ENCODE peak calls at places on chromosomes 6 and 20, in ten cellular contexts. O, I, V, H, J, D, U, P, N and E are unnamed samples.

GRCh38 chr6:81694214-81694613 is 58.3 kb downstream of the TENT5A start:
- DNase-seq in P (no peak), U (no peak), D (no peak), N (no peak), O (no peak), H (no peak), V (no peak), J (no peak), I (no peak), E (no peak)

GRCh38 chr20:62733250-62733842 is 24.7 kb downstream of the NTSR1 start:
- DNase-seq in O (no peak), I (no peak), D (no peak), J (no peak), V (no peak), H (no peak), N (no peak), U (no peak), P (no peak), E (no peak)

GRCh38 chr6:154167163-154167562 is 128.1 kb downstream of the OPRM1 start:
- DNase-seq in P (peak), V (no peak), O (no peak), I (no peak), D (no peak), H (no peak), J (no peak), U (no peak), N (no peak), E (no peak)

GRCh38 chr20:3248167-3248992 is 9.4 kb upstream of the SLC4A11 start:
- DNase-seq in H (no peak), N (no peak), I (no peak), V (peak), P (peak), O (no peak), D (no peak), U (peak), J (no peak), E (peak)

GRCh38 chr6:156774872-156775405 is 2.2 kb upstream of the ARID1B start:
- DNase-seq in V (peak), J (no peak), N (no peak), P (no peak), O (no peak), D (peak), I (no peak), H (no peak), U (no peak), E (no peak)

GRCh38 chr6:33384581-33385020 is 7.0 kb upstream of the KIFC1 start:
- DNase-seq in I (no peak), J (no peak), N (no peak), V (peak), O (no peak), D (peak), P (no peak), U (peak), H (no peak), E (peak)

GRCh38 chr6:111423960-111424846 is 58.8 kb downstream of the REV3L start:
- DNase-seq in U (peak), D (no peak), N (no peak), J (no peak), V (peak), I (no peak), P (peak), H (peak), O (no peak), E (peak)

GRCh38 chr6:140174509-140174908 is 800.1 kb upstream of the CITED2 start:
- DNase-seq in P (no peak), N (peak), I (no peak), D (peak), O (no peak), V (peak), U (peak), H (no peak), J (no peak), E (peak)

GRCh38 chr6:37244430-37245310 is 12.9 kb upstream of the TBC1D22B start:
- DNase-seq in V (peak), D (peak), P (peak), H (peak), O (no peak), U (peak), N (peak), I (peak), J (peak), E (peak)

GRCh38 chr6:151240036-151240685 is 394 bp downstream of the AKAP12 start:
- DNase-seq in H (peak), D (peak), V (peak), O (no peak), U (peak), I (peak), P (peak), J (peak), N (peak), E (peak)

GRCh38 chr20:309306-309840 is 12.0 kb downstream of the ZCCHC3 start:
- DNase-seq in D (no peak), I (no peak), U (peak), H (no peak), J (no peak), V (no peak), N (no peak), O (no peak), P (no peak), E (peak)

GRCh38 chr6:39666706-39667489 is 58.3 kb downstream of the KIF6 start:
- DNase-seq in O (no peak), D (no peak), I (no peak), V (no peak), P (no peak), N (no peak), J (no peak), U (no peak), H (no peak), E (no peak)

GRCh38 chr6:119575721-119576120 is 226.2 kb upstream of the MAN1A1 start:
- DNase-seq in J (no peak), N (peak), I (no peak), P (no peak), H (no peak), V (peak), D (no peak), U (peak), O (peak), E (peak)

GRCh38 chr6:84560431-84561375 is 203.7 kb downstream of the TBX18 start:
- DNase-seq in U (no peak), V (no peak), J (no peak), N (no peak), I (no peak), P (no peak), D (no peak), H (no peak), O (no peak), E (no peak)

GRCh38 chr6:34135541-34135940 is 10.3 kb downstream of the GRM4 start:
- DNase-seq in U (no peak), P (no peak), O (no peak), J (no peak), D (no peak), V (no peak), N (no peak), H (no peak), I (no peak), E (no peak)

GRCh38 chr20:46260480-46260879 is 47.8 kb downstream of the CDH22 start:
- DNase-seq in H (no peak), U (no peak), I (no peak), N (no peak), J (no peak), V (peak), D (no peak), P (peak), O (no peak), E (no peak)

GRCh38 chr6:108578595-108579038 is 17.9 kb downstream of the FOXO3 start:
- DNase-seq in V (peak), H (no peak), P (no peak), D (no peak), N (no peak), J (no peak), O (no peak), I (no peak), U (peak), E (peak)

GRCh38 chr6:152355166-152355565 is 282.0 kb downstream of the SYNE1 start:
- DNase-seq in P (no peak), N (no peak), J (no peak), O (no peak), D (no peak), H (no peak), U (no peak), V (no peak), I (no peak), E (no peak)

GRCh38 chr6:41786451-41787218 is 859 bp upstream of the TOMM6 start:
- DNase-seq in H (peak), V (peak), J (peak), N (no peak), O (peak), U (peak), P (peak), I (peak), D (peak), E (peak)

GRCh38 chr6:31204751-31205145 is 34.3 kb upstream of the POU5F1 start:
- DNase-seq in N (no peak), U (no peak), H (no peak), V (no peak), P (no peak), D (no peak), J (no peak), I (no peak), O (no peak), E (peak)

GRCh38 chr6:169296170-169296569 is 42.5 kb upstream of the THBS2 start:
- DNase-seq in N (no peak), D (no peak), J (no peak), U (peak), V (peak), O (no peak), I (no peak), P (no peak), H (no peak), E (no peak)

GRCh38 chr20:62689861-62690644 is 18.6 kb upstream of the NTSR1 start:
- DNase-seq in J (no peak), V (no peak), U (no peak), N (no peak), H (no peak), D (no peak), P (no peak), I (no peak), O (no peak), E (no peak)

GRCh38 chr6:10583509-10583908 is 62.4 kb downstream of the GCNT2 start:
- DNase-seq in U (no peak), N (no peak), V (no peak), O (no peak), H (no peak), P (no peak), I (no peak), D (no peak), J (no peak), E (no peak)

GRCh38 chr20:13777171-13777601 is 7.5 kb downstream of the ESF1 start:
- DNase-seq in I (no peak), N (no peak), H (no peak), U (peak), D (no peak), O (no peak), J (no peak), P (no peak), V (peak), E (no peak)

GRCh38 chr6:135750081-135750480 is 101.4 kb upstream of the PDE7B start:
- DNase-seq in O (no peak), N (no peak), U (no peak), H (no peak), P (no peak), D (no peak), V (no peak), I (no peak), J (no peak), E (no peak)

GRCh38 chr6:53761036-53761435 is 33.8 kb upstream of the LRRC1 start:
- DNase-seq in D (no peak), P (no peak), U (no peak), H (no peak), I (no peak), V (no peak), J (no peak), N (no peak), O (no peak), E (no peak)

GRCh38 chr6:145670306-145670705 is 65.0 kb downstream of the EPM2A start:
- DNase-seq in J (no peak), O (no peak), D (no peak), H (no peak), V (no peak), P (no peak), I (no peak), N (no peak), U (peak), E (peak)

GRCh38 chr20:25243416-25243979 is 4.4 kb upstream of the PYGB start:
- DNase-seq in N (no peak), I (no peak), P (no peak), V (no peak), D (no peak), H (no peak), O (no peak), J (no peak), U (no peak), E (no peak)

GRCh38 chr6:24668997-24669361 is 2.1 kb downstream of the ACOT13 start:
- DNase-seq in P (no peak), U (no peak), V (no peak), J (no peak), N (no peak), D (no peak), O (no peak), I (no peak), H (no peak), E (no peak)
- H3K4me3 ChIP-seq in P (no peak), U (no peak), V (no peak), J (no peak), N (no peak), D (peak), O (no peak), I (no peak), H (no peak), E (no peak)

GRCh38 chr20:9392892-9393857 is 121.2 kb upstream of the LAMP5 start:
- DNase-seq in I (peak), N (no peak), O (peak), U (peak), H (peak), P (peak), V (peak), J (peak), D (peak), E (peak)
- TF ChIP-seq CTCF in I (peak), N (peak), O (peak), U (peak), H (peak), P (peak), V (peak), J (peak), D (peak), E (peak)

GRCh38 chr6:29747688-29748250 is 24.5 kb downstream of the HLA-F start:
- DNase-seq in P (no peak), N (no peak), V (no peak), U (no peak), I (no peak), J (no peak), D (no peak), O (no peak), H (no peak), E (no peak)
- H3K4me3 ChIP-seq in P (peak), N (peak), V (peak), U (peak), I (peak), J (peak), D (no peak), O (peak), H (no peak), E (peak)

GRCh38 chr20:38652995-38653394 is 51.4 kb downstream of the ARHGAP40 start:
- DNase-seq in O (no peak), H (no peak), I (no peak), P (no peak), V (no peak), N (no peak), U (no peak), D (no peak), J (no peak), E (no peak)
- TF ChIP-seq CTCF in O (no peak), H (no peak), I (no peak), P (no peak), V (no peak), N (no peak), U (no peak), D (no peak), J (no peak), E (no peak)